ENCODE peak calls at places on chromosomes 11 and 22, in nine cellular contexts. One of them, this sample, is unnamed.

GRCh38 chr11:79199729-79200354 is 241.0 kb downstream of the TENM4 start:
- DNase-seq in activated CD4-positive, CD25-positive, alpha-beta regulatory T cell treated with anti-CD3 and anti-CD28 coated beads, Interleukin-2, amount 50 U/mL, for 72 hours: no peak
- DNase-seq in stimulated activated effector memory CD8-positive, alpha-beta T cell treated with anti-CD3 and anti-CD28 coated beads, Interleukin-12 subunit alpha, Interleukin-12 subunit beta, amount 100 ng/mL, for 72 hours: no peak
- DNase-seq in HEK293T: no peak
- DNase-seq in iris pigment epithelial cell: no peak
- DNase-seq in MV-4-11: no peak
- DNase-seq in erythroblast: no peak
- DNase-seq in amniotic epithelial cell: no peak
- DNase-seq in left colon: no peak
- DNase-seq in this sample: no peak

GRCh38 chr22:19814428-19814827 is 40.2 kb downstream of the GNB1L start:
- DNase-seq in activated CD4-positive, CD25-positive, alpha-beta regulatory T cell treated with anti-CD3 and anti-CD28 coated beads, Interleukin-2, amount 50 U/mL, for 72 hours: no peak
- DNase-seq in stimulated activated effector memory CD8-positive, alpha-beta T cell treated with anti-CD3 and anti-CD28 coated beads, Interleukin-12 subunit alpha, Interleukin-12 subunit beta, amount 100 ng/mL, for 72 hours: no peak
- DNase-seq in HEK293T: no peak
- DNase-seq in iris pigment epithelial cell: no peak
- DNase-seq in MV-4-11: no peak
- DNase-seq in erythroblast: no peak
- DNase-seq in amniotic epithelial cell: no peak
- DNase-seq in left colon: no peak
- DNase-seq in this sample: no peak

GRCh38 chr11:19372381-19372780 is 131.6 kb upstream of the E2F8 start:
- DNase-seq in activated CD4-positive, CD25-positive, alpha-beta regulatory T cell treated with anti-CD3 and anti-CD28 coated beads, Interleukin-2, amount 50 U/mL, for 72 hours: no peak
- DNase-seq in stimulated activated effector memory CD8-positive, alpha-beta T cell treated with anti-CD3 and anti-CD28 coated beads, Interleukin-12 subunit alpha, Interleukin-12 subunit beta, amount 100 ng/mL, for 72 hours: no peak
- DNase-seq in HEK293T: no peak
- DNase-seq in iris pigment epithelial cell: no peak
- DNase-seq in MV-4-11: no peak
- DNase-seq in erythroblast: no peak
- DNase-seq in amniotic epithelial cell: no peak
- DNase-seq in left colon: no peak
- DNase-seq in this sample: no peak

GRCh38 chr22:32796865-32797573 is 4.5 kb upstream of the TIMP3 start:
- DNase-seq in activated CD4-positive, CD25-positive, alpha-beta regulatory T cell treated with anti-CD3 and anti-CD28 coated beads, Interleukin-2, amount 50 U/mL, for 72 hours: peak
- DNase-seq in stimulated activated effector memory CD8-positive, alpha-beta T cell treated with anti-CD3 and anti-CD28 coated beads, Interleukin-12 subunit alpha, Interleukin-12 subunit beta, amount 100 ng/mL, for 72 hours: peak
- DNase-seq in HEK293T: peak
- DNase-seq in iris pigment epithelial cell: peak
- DNase-seq in MV-4-11: peak
- DNase-seq in erythroblast: peak
- DNase-seq in amniotic epithelial cell: peak
- DNase-seq in left colon: peak
- DNase-seq in this sample: peak

GRCh38 chr11:10936999-10937398 is 79.1 kb upstream of the ZBED5 start:
- DNase-seq in activated CD4-positive, CD25-positive, alpha-beta regulatory T cell treated with anti-CD3 and anti-CD28 coated beads, Interleukin-2, amount 50 U/mL, for 72 hours: no peak
- DNase-seq in stimulated activated effector memory CD8-positive, alpha-beta T cell treated with anti-CD3 and anti-CD28 coated beads, Interleukin-12 subunit alpha, Interleukin-12 subunit beta, amount 100 ng/mL, for 72 hours: no peak
- DNase-seq in HEK293T: no peak
- DNase-seq in iris pigment epithelial cell: no peak
- DNase-seq in MV-4-11: no peak
- DNase-seq in erythroblast: no peak
- DNase-seq in amniotic epithelial cell: no peak
- DNase-seq in left colon: no peak
- DNase-seq in this sample: no peak

GRCh38 chr11:81278986-81279385 is 1454.7 kb downstream of the FAM181B start:
- DNase-seq in activated CD4-positive, CD25-positive, alpha-beta regulatory T cell treated with anti-CD3 and anti-CD28 coated beads, Interleukin-2, amount 50 U/mL, for 72 hours: no peak
- DNase-seq in stimulated activated effector memory CD8-positive, alpha-beta T cell treated with anti-CD3 and anti-CD28 coated beads, Interleukin-12 subunit alpha, Interleukin-12 subunit beta, amount 100 ng/mL, for 72 hours: no peak
- DNase-seq in HEK293T: no peak
- DNase-seq in iris pigment epithelial cell: no peak
- DNase-seq in MV-4-11: no peak
- DNase-seq in erythroblast: no peak
- DNase-seq in amniotic epithelial cell: no peak
- DNase-seq in left colon: no peak
- DNase-seq in this sample: no peak

GRCh38 chr11:109970516-109971183 is 122.5 kb upstream of the ZC3H12C start:
- DNase-seq in activated CD4-positive, CD25-positive, alpha-beta regulatory T cell treated with anti-CD3 and anti-CD28 coated beads, Interleukin-2, amount 50 U/mL, for 72 hours: no peak
- DNase-seq in stimulated activated effector memory CD8-positive, alpha-beta T cell treated with anti-CD3 and anti-CD28 coated beads, Interleukin-12 subunit alpha, Interleukin-12 subunit beta, amount 100 ng/mL, for 72 hours: no peak
- DNase-seq in HEK293T: no peak
- DNase-seq in iris pigment epithelial cell: peak
- DNase-seq in MV-4-11: peak
- DNase-seq in erythroblast: no peak
- DNase-seq in amniotic epithelial cell: no peak
- DNase-seq in left colon: no peak
- DNase-seq in this sample: peak

GRCh38 chr11:2737876-2738275 is 38.1 kb upstream of the KCNQ1OT1 start:
- DNase-seq in activated CD4-positive, CD25-positive, alpha-beta regulatory T cell treated with anti-CD3 and anti-CD28 coated beads, Interleukin-2, amount 50 U/mL, for 72 hours: no peak
- DNase-seq in stimulated activated effector memory CD8-positive, alpha-beta T cell treated with anti-CD3 and anti-CD28 coated beads, Interleukin-12 subunit alpha, Interleukin-12 subunit beta, amount 100 ng/mL, for 72 hours: no peak
- DNase-seq in HEK293T: no peak
- DNase-seq in iris pigment epithelial cell: peak
- DNase-seq in MV-4-11: peak
- DNase-seq in erythroblast: no peak
- DNase-seq in amniotic epithelial cell: peak
- DNase-seq in left colon: peak
- DNase-seq in this sample: no peak

GRCh38 chr11:19316434-19316833 is 75.7 kb upstream of the E2F8 start:
- DNase-seq in activated CD4-positive, CD25-positive, alpha-beta regulatory T cell treated with anti-CD3 and anti-CD28 coated beads, Interleukin-2, amount 50 U/mL, for 72 hours: no peak
- DNase-seq in stimulated activated effector memory CD8-positive, alpha-beta T cell treated with anti-CD3 and anti-CD28 coated beads, Interleukin-12 subunit alpha, Interleukin-12 subunit beta, amount 100 ng/mL, for 72 hours: no peak
- DNase-seq in HEK293T: no peak
- DNase-seq in iris pigment epithelial cell: no peak
- DNase-seq in MV-4-11: no peak
- DNase-seq in erythroblast: no peak
- DNase-seq in amniotic epithelial cell: peak
- DNase-seq in left colon: no peak
- DNase-seq in this sample: no peak

GRCh38 chr22:39427751-39428596 is 28.4 kb downstream of the TAB1 start:
- DNase-seq in activated CD4-positive, CD25-positive, alpha-beta regulatory T cell treated with anti-CD3 and anti-CD28 coated beads, Interleukin-2, amount 50 U/mL, for 72 hours: no peak
- DNase-seq in stimulated activated effector memory CD8-positive, alpha-beta T cell treated with anti-CD3 and anti-CD28 coated beads, Interleukin-12 subunit alpha, Interleukin-12 subunit beta, amount 100 ng/mL, for 72 hours: no peak
- DNase-seq in HEK293T: no peak
- DNase-seq in iris pigment epithelial cell: no peak
- DNase-seq in MV-4-11: no peak
- DNase-seq in erythroblast: no peak
- DNase-seq in amniotic epithelial cell: no peak
- DNase-seq in left colon: no peak
- DNase-seq in this sample: no peak

GRCh38 chr11:128553662-128554392 is 33.5 kb downstream of the ETS1 start:
- DNase-seq in activated CD4-positive, CD25-positive, alpha-beta regulatory T cell treated with anti-CD3 and anti-CD28 coated beads, Interleukin-2, amount 50 U/mL, for 72 hours: no peak
- DNase-seq in stimulated activated effector memory CD8-positive, alpha-beta T cell treated with anti-CD3 and anti-CD28 coated beads, Interleukin-12 subunit alpha, Interleukin-12 subunit beta, amount 100 ng/mL, for 72 hours: no peak
- DNase-seq in HEK293T: no peak
- DNase-seq in iris pigment epithelial cell: peak
- DNase-seq in MV-4-11: no peak
- DNase-seq in erythroblast: no peak
- DNase-seq in amniotic epithelial cell: peak
- DNase-seq in left colon: no peak
- DNase-seq in this sample: peak

GRCh38 chr22:40193429-40194421 is 16.0 kb downstream of the TNRC6B start:
- DNase-seq in activated CD4-positive, CD25-positive, alpha-beta regulatory T cell treated with anti-CD3 and anti-CD28 coated beads, Interleukin-2, amount 50 U/mL, for 72 hours: no peak
- DNase-seq in stimulated activated effector memory CD8-positive, alpha-beta T cell treated with anti-CD3 and anti-CD28 coated beads, Interleukin-12 subunit alpha, Interleukin-12 subunit beta, amount 100 ng/mL, for 72 hours: no peak
- DNase-seq in HEK293T: no peak
- DNase-seq in iris pigment epithelial cell: no peak
- DNase-seq in MV-4-11: no peak
- DNase-seq in erythroblast: peak
- DNase-seq in amniotic epithelial cell: peak
- DNase-seq in left colon: no peak
- DNase-seq in this sample: peak

GRCh38 chr11:10307411-10308207 is 2.7 kb downstream of the ADM start:
- DNase-seq in activated CD4-positive, CD25-positive, alpha-beta regulatory T cell treated with anti-CD3 and anti-CD28 coated beads, Interleukin-2, amount 50 U/mL, for 72 hours: peak
- DNase-seq in stimulated activated effector memory CD8-positive, alpha-beta T cell treated with anti-CD3 and anti-CD28 coated beads, Interleukin-12 subunit alpha, Interleukin-12 subunit beta, amount 100 ng/mL, for 72 hours: peak
- DNase-seq in HEK293T: peak
- DNase-seq in iris pigment epithelial cell: peak
- DNase-seq in MV-4-11: peak
- DNase-seq in erythroblast: peak
- DNase-seq in amniotic epithelial cell: peak
- DNase-seq in left colon: peak
- DNase-seq in this sample: peak